ENCODE peak calls at places on chromosomes 7 and 10, in nine cellular contexts. One of them, this sample, is unnamed.

GRCh38 chr10:8051851-8052257 is 2.6 kb upstream of the GATA3 start:
- DNase-seq in central memory CD4-positive, alpha-beta T cell: no peak
- DNase-seq in Karpas-422: no peak
- DNase-seq in astrocyte of the cerebellum: no peak
- DNase-seq in iris pigment epithelial cell: no peak
- DNase-seq in GM20000: peak
- DNase-seq in ACHN: no peak
- DNase-seq in RWPE1: no peak
- DNase-seq in mesenteric fat pad: peak
- DNase-seq in this sample: no peak

GRCh38 chr10:93267521-93267920 is 193.8 kb downstream of the CYP26A1 start:
- DNase-seq in ACHN: no peak
- DNase-seq in iris pigment epithelial cell: no peak
- DNase-seq in central memory CD4-positive, alpha-beta T cell: no peak
- DNase-seq in GM20000: peak
- DNase-seq in astrocyte of the cerebellum: no peak
- DNase-seq in mesenteric fat pad: no peak
- DNase-seq in RWPE1: no peak
- DNase-seq in Karpas-422: no peak
- DNase-seq in this sample: no peak

GRCh38 chr10:76086571-76087260 is 655.3 kb downstream of the LRMDA start:
- DNase-seq in astrocyte of the cerebellum: peak
- DNase-seq in GM20000: peak
- DNase-seq in ACHN: peak
- DNase-seq in iris pigment epithelial cell: peak
- DNase-seq in RWPE1: peak
- DNase-seq in Karpas-422: peak
- DNase-seq in central memory CD4-positive, alpha-beta T cell: no peak
- DNase-seq in mesenteric fat pad: no peak
- DNase-seq in this sample: peak

GRCh38 chr7:155729847-155730246 is 82.4 kb downstream of the SHH start:
- DNase-seq in central memory CD4-positive, alpha-beta T cell: no peak
- DNase-seq in ACHN: no peak
- DNase-seq in RWPE1: peak
- DNase-seq in astrocyte of the cerebellum: peak
- DNase-seq in mesenteric fat pad: no peak
- DNase-seq in GM20000: no peak
- DNase-seq in Karpas-422: no peak
- DNase-seq in iris pigment epithelial cell: peak
- DNase-seq in this sample: no peak

GRCh38 chr10:5538446-5538845 is 13.7 kb downstream of the CALML3 start:
- DNase-seq in GM20000: no peak
- DNase-seq in Karpas-422: no peak
- DNase-seq in RWPE1: peak
- DNase-seq in mesenteric fat pad: peak
- DNase-seq in central memory CD4-positive, alpha-beta T cell: no peak
- DNase-seq in astrocyte of the cerebellum: peak
- DNase-seq in ACHN: no peak
- DNase-seq in iris pigment epithelial cell: peak
- DNase-seq in this sample: no peak

GRCh38 chr10:127034790-127035189 is 129.6 kb downstream of the DOCK1 start:
- DNase-seq in GM20000: no peak
- DNase-seq in Karpas-422: no peak
- DNase-seq in central memory CD4-positive, alpha-beta T cell: no peak
- DNase-seq in ACHN: no peak
- DNase-seq in astrocyte of the cerebellum: no peak
- DNase-seq in iris pigment epithelial cell: no peak
- DNase-seq in RWPE1: no peak
- DNase-seq in mesenteric fat pad: no peak
- DNase-seq in this sample: no peak

GRCh38 chr10:131213651-131214505 is 97.6 kb downstream of the TCERG1L start:
- DNase-seq in astrocyte of the cerebellum: no peak
- DNase-seq in mesenteric fat pad: peak
- DNase-seq in GM20000: no peak
- DNase-seq in central memory CD4-positive, alpha-beta T cell: no peak
- DNase-seq in iris pigment epithelial cell: no peak
- DNase-seq in RWPE1: no peak
- DNase-seq in ACHN: no peak
- DNase-seq in Karpas-422: no peak
- DNase-seq in this sample: no peak

GRCh38 chr7:30459591-30460245 is 18.9 kb downstream of the NOD1 start:
- DNase-seq in central memory CD4-positive, alpha-beta T cell: no peak
- DNase-seq in ACHN: peak
- DNase-seq in GM20000: no peak
- DNase-seq in Karpas-422: no peak
- DNase-seq in mesenteric fat pad: no peak
- DNase-seq in astrocyte of the cerebellum: peak
- DNase-seq in iris pigment epithelial cell: peak
- DNase-seq in RWPE1: peak
- DNase-seq in this sample: no peak

GRCh38 chr7:134473861-134474291 is 15.0 kb upstream of the AKR1B1 start:
- DNase-seq in Karpas-422: no peak
- DNase-seq in central memory CD4-positive, alpha-beta T cell: no peak
- DNase-seq in RWPE1: peak
- DNase-seq in iris pigment epithelial cell: peak
- DNase-seq in mesenteric fat pad: no peak
- DNase-seq in ACHN: no peak
- DNase-seq in astrocyte of the cerebellum: no peak
- DNase-seq in GM20000: no peak
- DNase-seq in this sample: no peak

GRCh38 chr10:52678611-52679010 is 94.0 kb downstream of the MBL2 start:
- DNase-seq in GM20000: no peak
- DNase-seq in RWPE1: no peak
- DNase-seq in iris pigment epithelial cell: no peak
- DNase-seq in ACHN: no peak
- DNase-seq in astrocyte of the cerebellum: no peak
- DNase-seq in mesenteric fat pad: no peak
- DNase-seq in Karpas-422: no peak
- DNase-seq in central memory CD4-positive, alpha-beta T cell: no peak
- DNase-seq in this sample: no peak

GRCh38 chr10:104559935-104560334 is 81.2 kb upstream of the SORCS3 start:
- DNase-seq in astrocyte of the cerebellum: no peak
- DNase-seq in iris pigment epithelial cell: no peak
- DNase-seq in GM20000: no peak
- DNase-seq in Karpas-422: no peak
- DNase-seq in mesenteric fat pad: no peak
- DNase-seq in ACHN: no peak
- DNase-seq in central memory CD4-positive, alpha-beta T cell: no peak
- DNase-seq in RWPE1: no peak
- DNase-seq in this sample: no peak

GRCh38 chr7:141551080-141551772 is at the start of gene AGK:
- DNase-seq in mesenteric fat pad: peak
- DNase-seq in ACHN: peak
- DNase-seq in RWPE1: peak
- DNase-seq in central memory CD4-positive, alpha-beta T cell: peak
- DNase-seq in GM20000: peak
- DNase-seq in Karpas-422: peak
- DNase-seq in iris pigment epithelial cell: peak
- DNase-seq in astrocyte of the cerebellum: peak
- DNase-seq in this sample: peak

GRCh38 chr7:55507743-55508142 is 64.6 kb downstream of the VOPP1 start:
- DNase-seq in ACHN: no peak
- DNase-seq in central memory CD4-positive, alpha-beta T cell: no peak
- DNase-seq in RWPE1: no peak
- DNase-seq in GM20000: no peak
- DNase-seq in Karpas-422: no peak
- DNase-seq in iris pigment epithelial cell: no peak
- DNase-seq in mesenteric fat pad: no peak
- DNase-seq in astrocyte of the cerebellum: no peak
- DNase-seq in this sample: no peak

GRCh38 chr10:73054286-73054685 is 42.4 kb downstream of the P4HA1 start:
- DNase-seq in ACHN: no peak
- DNase-seq in iris pigment epithelial cell: no peak
- DNase-seq in central memory CD4-positive, alpha-beta T cell: no peak
- DNase-seq in RWPE1: no peak
- DNase-seq in mesenteric fat pad: no peak
- DNase-seq in Karpas-422: no peak
- DNase-seq in GM20000: peak
- DNase-seq in astrocyte of the cerebellum: no peak
- DNase-seq in this sample: no peak

GRCh38 chr10:44995914-44996633 is 4.6 kb upstream of the ZNF22 start:
- DNase-seq in RWPE1: no peak
- DNase-seq in Karpas-422: no peak
- DNase-seq in ACHN: no peak
- DNase-seq in astrocyte of the cerebellum: no peak
- DNase-seq in mesenteric fat pad: no peak
- DNase-seq in central memory CD4-positive, alpha-beta T cell: no peak
- DNase-seq in GM20000: no peak
- DNase-seq in iris pigment epithelial cell: peak
- DNase-seq in this sample: no peak

GRCh38 chr10:120824864-120825263 is 26.3 kb upstream of the WDR11 start:
- DNase-seq in mesenteric fat pad: no peak
- DNase-seq in Karpas-422: peak
- DNase-seq in GM20000: peak
- DNase-seq in iris pigment epithelial cell: peak
- DNase-seq in RWPE1: peak
- DNase-seq in astrocyte of the cerebellum: peak
- DNase-seq in ACHN: peak
- DNase-seq in central memory CD4-positive, alpha-beta T cell: no peak
- DNase-seq in this sample: no peak

GRCh38 chr10:118800920-118801319 is 46.1 kb upstream of the CACUL1 start:
- DNase-seq in ACHN: peak
- DNase-seq in mesenteric fat pad: no peak
- DNase-seq in astrocyte of the cerebellum: no peak
- DNase-seq in central memory CD4-positive, alpha-beta T cell: no peak
- DNase-seq in RWPE1: peak
- DNase-seq in Karpas-422: peak
- DNase-seq in iris pigment epithelial cell: no peak
- DNase-seq in GM20000: no peak
- DNase-seq in this sample: no peak

GRCh38 chr7:74483402-74484336 is 30.0 kb downstream of the GTF2IRD1 start:
- DNase-seq in iris pigment epithelial cell: peak
- DNase-seq in GM20000: no peak
- DNase-seq in astrocyte of the cerebellum: no peak
- DNase-seq in central memory CD4-positive, alpha-beta T cell: no peak
- DNase-seq in ACHN: peak
- DNase-seq in RWPE1: no peak
- DNase-seq in mesenteric fat pad: no peak
- DNase-seq in Karpas-422: no peak
- DNase-seq in this sample: peak

GRCh38 chr10:110074986-110075664 is 67.3 kb downstream of the ADD3 start:
- DNase-seq in astrocyte of the cerebellum: peak
- DNase-seq in ACHN: no peak
- DNase-seq in central memory CD4-positive, alpha-beta T cell: no peak
- DNase-seq in mesenteric fat pad: no peak
- DNase-seq in GM20000: no peak
- DNase-seq in iris pigment epithelial cell: peak
- DNase-seq in Karpas-422: no peak
- DNase-seq in RWPE1: peak
- DNase-seq in this sample: no peak

GRCh38 chr7:142696456-142697179 is 52.7 kb upstream of the PRSS1 start:
- DNase-seq in iris pigment epithelial cell: no peak
- DNase-seq in mesenteric fat pad: no peak
- DNase-seq in ACHN: no peak
- DNase-seq in Karpas-422: no peak
- DNase-seq in astrocyte of the cerebellum: no peak
- DNase-seq in RWPE1: no peak
- DNase-seq in central memory CD4-positive, alpha-beta T cell: no peak
- DNase-seq in GM20000: no peak
- DNase-seq in this sample: no peak

GRCh38 chr7:123324283-123324682 is 124.5 kb upstream of the SLC13A1 start:
- DNase-seq in RWPE1: no peak
- DNase-seq in central memory CD4-positive, alpha-beta T cell: no peak
- DNase-seq in mesenteric fat pad: no peak
- DNase-seq in ACHN: no peak
- DNase-seq in iris pigment epithelial cell: no peak
- DNase-seq in Karpas-422: no peak
- DNase-seq in astrocyte of the cerebellum: no peak
- DNase-seq in GM20000: no peak
- DNase-seq in this sample: no peak

GRCh38 chr7:28840515-28841125 is 117.5 kb downstream of the TRIL start:
- DNase-seq in GM20000: peak
- DNase-seq in RWPE1: peak
- DNase-seq in Karpas-422: no peak
- DNase-seq in ACHN: peak
- DNase-seq in astrocyte of the cerebellum: no peak
- DNase-seq in central memory CD4-positive, alpha-beta T cell: no peak
- DNase-seq in mesenteric fat pad: no peak
- DNase-seq in iris pigment epithelial cell: peak
- DNase-seq in this sample: peak

GRCh38 chr10:43983405-43983804 is 334.7 kb upstream of the ZNF32 start:
- DNase-seq in central memory CD4-positive, alpha-beta T cell: no peak
- DNase-seq in RWPE1: no peak
- DNase-seq in iris pigment epithelial cell: no peak
- DNase-seq in astrocyte of the cerebellum: no peak
- DNase-seq in GM20000: no peak
- DNase-seq in ACHN: no peak
- DNase-seq in mesenteric fat pad: peak
- DNase-seq in Karpas-422: no peak
- DNase-seq in this sample: no peak

GRCh38 chr10:78211476-78212110 is 177.9 kb downstream of the RPS24 start:
- DNase-seq in iris pigment epithelial cell: peak
- DNase-seq in Karpas-422: peak
- DNase-seq in mesenteric fat pad: no peak
- DNase-seq in GM20000: no peak
- DNase-seq in astrocyte of the cerebellum: peak
- DNase-seq in ACHN: peak
- DNase-seq in RWPE1: no peak
- DNase-seq in central memory CD4-positive, alpha-beta T cell: no peak
- DNase-seq in this sample: no peak

GRCh38 chr7:42087616-42088015 is 149.4 kb downstream of the GLI3 start:
- DNase-seq in mesenteric fat pad: no peak
- DNase-seq in central memory CD4-positive, alpha-beta T cell: no peak
- DNase-seq in ACHN: no peak
- DNase-seq in iris pigment epithelial cell: no peak
- DNase-seq in Karpas-422: no peak
- DNase-seq in GM20000: no peak
- DNase-seq in RWPE1: no peak
- DNase-seq in astrocyte of the cerebellum: no peak
- DNase-seq in this sample: no peak

GRCh38 chr7:101804642-101805401 is 12.6 kb upstream of the CUX1 start:
- DNase-seq in GM20000: no peak
- DNase-seq in RWPE1: no peak
- DNase-seq in Karpas-422: peak
- DNase-seq in mesenteric fat pad: peak
- DNase-seq in iris pigment epithelial cell: no peak
- DNase-seq in astrocyte of the cerebellum: no peak
- DNase-seq in ACHN: peak
- DNase-seq in central memory CD4-positive, alpha-beta T cell: no peak
- DNase-seq in this sample: no peak

GRCh38 chr10:80609331-80609730 is 71.6 kb downstream of the SH2D4B start:
- DNase-seq in RWPE1: no peak
- DNase-seq in astrocyte of the cerebellum: no peak
- DNase-seq in mesenteric fat pad: peak
- DNase-seq in ACHN: no peak
- DNase-seq in central memory CD4-positive, alpha-beta T cell: no peak
- DNase-seq in Karpas-422: no peak
- DNase-seq in GM20000: no peak
- DNase-seq in iris pigment epithelial cell: no peak
- DNase-seq in this sample: no peak

GRCh38 chr10:12511651-12512050 is 162.3 kb downstream of the CAMK1D start:
- DNase-seq in Karpas-422: no peak
- DNase-seq in ACHN: no peak
- DNase-seq in astrocyte of the cerebellum: no peak
- DNase-seq in GM20000: no peak
- DNase-seq in mesenteric fat pad: no peak
- DNase-seq in iris pigment epithelial cell: no peak
- DNase-seq in RWPE1: no peak
- DNase-seq in central memory CD4-positive, alpha-beta T cell: no peak
- DNase-seq in this sample: no peak

GRCh38 chr7:130560972-130561371 is 69.1 kb downstream of the MEST start:
- DNase-seq in central memory CD4-positive, alpha-beta T cell: no peak
- DNase-seq in iris pigment epithelial cell: peak
- DNase-seq in ACHN: peak
- DNase-seq in Karpas-422: peak
- DNase-seq in mesenteric fat pad: no peak
- DNase-seq in astrocyte of the cerebellum: no peak
- DNase-seq in GM20000: peak
- DNase-seq in RWPE1: peak
- DNase-seq in this sample: peak

GRCh38 chr7:4218481-4218880 is 463.6 kb upstream of the FOXK1 start:
- DNase-seq in astrocyte of the cerebellum: no peak
- DNase-seq in mesenteric fat pad: no peak
- DNase-seq in ACHN: no peak
- DNase-seq in GM20000: no peak
- DNase-seq in RWPE1: no peak
- DNase-seq in central memory CD4-positive, alpha-beta T cell: no peak
- DNase-seq in Karpas-422: no peak
- DNase-seq in iris pigment epithelial cell: no peak
- DNase-seq in this sample: no peak

GRCh38 chr7:41294556-41295454 is 408.1 kb downstream of the INHBA start:
- DNase-seq in GM20000: no peak
- DNase-seq in iris pigment epithelial cell: no peak
- DNase-seq in RWPE1: no peak
- DNase-seq in Karpas-422: no peak
- DNase-seq in mesenteric fat pad: no peak
- DNase-seq in ACHN: no peak
- DNase-seq in central memory CD4-positive, alpha-beta T cell: no peak
- DNase-seq in astrocyte of the cerebellum: no peak
- DNase-seq in this sample: no peak